ENCODE peak calls at places on chromosomes 5 and 9, in seven cellular contexts. A is CD4-positive, alpha-beta T cell; Q is brain microvascular endothelial cell; R is breast epithelium; B is mammary epithelial cell; V is H9; X is colonic mucosa. J is an unnamed sample.

GRCh38 chr5:14153932-14154646 is 10.9 kb downstream of the TRIO start:
- DNase-seq in R (peak), X (peak), Q (peak), V (no peak), B (peak), A (no peak), J (peak)

GRCh38 chr5:177378884-177379883 is 5.0 kb upstream of the SLC34A1 start:
- DNase-seq in B (peak), V (no peak), R (no peak), X (no peak), Q (peak), A (no peak), J (peak)

GRCh38 chr5:82858453-82859043 is 218.6 kb downstream of the TMEM167A start:
- DNase-seq in B (no peak), V (no peak), A (no peak), X (no peak), R (no peak), Q (no peak), J (no peak)

GRCh38 chr9:33127881-33128280 is 39.3 kb downstream of the B4GALT1 start:
- DNase-seq in X (no peak), V (no peak), Q (no peak), B (no peak), A (no peak), R (no peak), J (no peak)

GRCh38 chr9:35729700-35730485 is 2.1 kb downstream of the TLN1 start:
- DNase-seq in B (peak), A (no peak), V (peak), X (peak), R (no peak), Q (peak), J (peak)

GRCh38 chr9:127835930-127836586 is 18.4 kb downstream of the ENG start:
- DNase-seq in X (no peak), R (no peak), A (no peak), Q (peak), V (no peak), B (no peak), J (no peak)

GRCh38 chr5:133610489-133611356 is 1.6 kb downstream of the FSTL4 start:
- DNase-seq in Q (peak), X (peak), A (no peak), V (peak), R (peak), B (peak), J (peak)

GRCh38 chr9:12798066-12798770 is 23.4 kb downstream of the LURAP1L start:
- DNase-seq in A (no peak), Q (no peak), X (no peak), R (no peak), B (peak), V (no peak), J (peak)

GRCh38 chr5:13662646-13663045 is 281.8 kb downstream of the DNAH5 start:
- DNase-seq in X (no peak), B (no peak), R (no peak), Q (no peak), A (no peak), V (no peak), J (no peak)

GRCh38 chr5:57432876-57433275 is 49.7 kb downstream of the ACTBL2 start:
- DNase-seq in V (no peak), Q (peak), B (peak), A (no peak), X (no peak), R (no peak), J (peak)

GRCh38 chr5:38210701-38211353 is 47.5 kb upstream of the EGFLAM start:
- DNase-seq in Q (no peak), X (no peak), B (no peak), V (no peak), R (no peak), A (no peak), J (no peak)

GRCh38 chr5:34511063-34511462 is 145.1 kb upstream of the RAI14 start:
- DNase-seq in R (no peak), B (no peak), A (no peak), X (no peak), V (no peak), Q (no peak), J (no peak)

GRCh38 chr5:34511481-34511880 is 144.6 kb upstream of the RAI14 start:
- DNase-seq in X (no peak), B (no peak), Q (no peak), V (no peak), R (no peak), A (no peak), J (no peak)

GRCh38 chr5:34507948-34508347 is 148.2 kb upstream of the RAI14 start:
- DNase-seq in R (no peak), X (no peak), V (no peak), B (no peak), Q (no peak), A (no peak), J (no peak)

GRCh38 chr5:34510002-34510401 is 146.1 kb upstream of the RAI14 start:
- DNase-seq in B (no peak), R (no peak), V (no peak), Q (peak), A (no peak), X (no peak), J (no peak)

DNA sequence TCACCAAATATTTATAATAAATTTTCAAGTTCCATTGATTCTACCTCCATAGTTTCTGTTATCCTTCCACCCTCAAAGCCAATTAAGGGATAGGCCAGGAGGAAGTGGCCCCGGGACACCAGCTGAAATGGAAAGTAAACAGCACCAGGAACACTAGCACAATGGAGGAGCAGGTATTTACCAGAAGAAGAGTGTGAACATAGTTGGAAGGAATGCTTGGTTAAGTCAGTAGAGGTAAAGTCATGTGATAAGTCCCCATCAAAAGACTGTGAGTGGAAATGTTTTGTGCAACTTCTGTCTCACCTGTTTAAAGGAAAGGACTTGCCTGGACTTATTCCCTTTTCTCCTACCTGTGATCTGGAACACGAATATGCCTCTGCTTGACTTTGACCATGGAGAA is 146.7 kb upstream of the RAI14 start:
- DNase-seq in B (peak), A (no peak), X (no peak), R (no peak), Q (no peak), V (no peak), J (no peak)
- H3K27ac ChIP-seq in B (peak), A (no peak), X (no peak), R (peak), Q (no peak), V (no peak), J (no peak)

GRCh38 chr5:54234304-54234938 is 76.0 kb downstream of the ARL15 start:
- DNase-seq in R (no peak), A (no peak), X (no peak), V (no peak), Q (no peak), B (peak), J (peak)
- TF ChIP-seq CTCF in R (no peak), A (peak), X (no peak), V (peak), Q (peak), B (peak), J (peak)

DNA sequence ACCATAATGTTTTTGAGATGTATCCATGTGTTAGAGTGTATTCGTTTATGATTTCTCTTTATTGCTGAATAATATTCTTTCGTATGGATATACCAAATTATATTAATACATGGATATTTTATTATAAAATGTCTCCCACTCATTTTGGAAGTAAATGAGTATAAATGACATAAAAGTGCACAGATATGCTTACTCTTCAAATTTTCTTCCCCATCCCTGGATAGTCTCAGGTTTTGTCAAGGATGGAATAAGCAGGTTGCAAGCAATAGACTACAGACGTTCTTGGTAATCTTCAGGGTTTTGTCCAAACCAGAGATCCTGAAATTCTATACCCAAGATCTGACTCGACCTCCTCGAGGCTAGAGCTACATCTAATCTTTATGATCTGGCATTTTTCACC is 50.7 kb downstream of the NIPAL4 start:
- DNase-seq in Q (no peak), R (no peak), V (no peak), B (no peak), X (no peak), A (no peak), J (no peak)
- H3K27ac ChIP-seq in Q (peak), R (peak), V (no peak), B (no peak), X (peak), A (no peak), J (no peak)

GRCh38 chr9:113509463-113509862 is 45.9 kb downstream of the RGS3 start:
- DNase-seq in A (no peak), B (no peak), R (no peak), Q (no peak), V (no peak), X (no peak), J (no peak)

GRCh38 chr9:113505963-113506624 is 42.6 kb downstream of the RGS3 start:
- DNase-seq in A (no peak), B (no peak), Q (no peak), R (no peak), V (no peak), X (no peak), J (no peak)

GRCh38 chr9:113511047-113511521 is 47.6 kb downstream of the RGS3 start:
- DNase-seq in B (no peak), X (peak), V (no peak), R (no peak), A (no peak), Q (no peak), J (no peak)

GRCh38 chr9:113507256-113507655 is 43.7 kb downstream of the RGS3 start:
- DNase-seq in A (no peak), Q (no peak), R (no peak), V (no peak), B (no peak), X (no peak), J (no peak)

GRCh38 chr9:113508111-113508749 is 44.7 kb downstream of the RGS3 start:
- DNase-seq in V (peak), R (no peak), Q (no peak), X (peak), B (no peak), A (no peak), J (no peak)
- TF ChIP-seq CTCF in V (peak), R (no peak), Q (peak), X (peak), B (no peak), A (no peak), J (no peak)

J was measured in RWPE1.